ENCODE peak calls at places on chromosomes 11 and 22, in six cellular contexts. G, Z, Q, I, C and Y are unnamed samples.

GRCh38 chr11:65546217-65546958 is 11.8 kb downstream of the LTBP3 start:
- DNase-seq in G (peak), Z (peak), Q (peak), I (peak), C (no peak), Y (peak)

GRCh38 chr11:6402061-6402470 is 11.8 kb downstream of the SMPD1 start:
- DNase-seq in G (no peak), Z (no peak), Q (no peak), I (no peak), C (no peak), Y (no peak)

GRCh38 chr22:50114221-50114981 is 24.6 kb downstream of the MOV10L1 start:
- DNase-seq in G (peak), Z (no peak), Q (no peak), I (no peak), C (peak), Y (peak)

GRCh38 chr11:111913997-111914396 is 1.5 kb downstream of the HSPB2 start:
- DNase-seq in G (no peak), Z (peak), Q (no peak), I (no peak), C (peak), Y (peak)

GRCh38 chr22:31585161-31585859 is 76.7 kb downstream of the PISD start:
- DNase-seq in G (no peak), Z (no peak), Q (no peak), I (no peak), C (peak), Y (no peak)

GRCh38 chr11:45652781-45653180 is 12.6 kb downstream of the CHST1 start:
- DNase-seq in G (no peak), Z (no peak), Q (no peak), I (no peak), C (peak), Y (no peak)

GRCh38 chr11:26944866-26945664 is 48.8 kb upstream of the FIBIN start:
- DNase-seq in G (no peak), Z (no peak), Q (no peak), I (no peak), C (peak), Y (no peak)

GRCh38 chr22:36901411-36902142 is 11.9 kb upstream of the CSF2RB start:
- DNase-seq in G (no peak), Z (no peak), Q (no peak), I (no peak), C (no peak), Y (no peak)

GRCh38 chr22:37053310-37054077 is 2.0 kb downstream of the KCTD17 start:
- DNase-seq in G (no peak), Z (no peak), Q (no peak), I (no peak), C (peak), Y (no peak)

GRCh38 chr22:40818747-40819662 is at the start of gene SLC25A17:
- DNase-seq in G (peak), Z (peak), Q (peak), I (peak), C (peak), Y (peak)

GRCh38 chr11:115941481-115941993 is 437.3 kb upstream of the CADM1 start:
- DNase-seq in G (peak), Z (peak), Q (no peak), I (no peak), C (no peak), Y (no peak)

GRCh38 chr11:120752668-120753067 is 241.1 kb downstream of the GRIK4 start:
- DNase-seq in G (no peak), Z (no peak), Q (no peak), I (no peak), C (no peak), Y (no peak)

GRCh38 chr11:120086651-120087050 is 51.3 kb downstream of the TRIM29 start:
- DNase-seq in G (no peak), Z (no peak), Q (peak), I (no peak), C (no peak), Y (no peak)

GRCh38 chr11:623999-624704 is 603 bp downstream of the CDHR5 start:
- DNase-seq in G (peak), Z (no peak), Q (no peak), I (no peak), C (peak), Y (no peak)

GRCh38 chr11:110362916-110363574 is 66.6 kb upstream of the RDX start:
- DNase-seq in G (no peak), Z (no peak), Q (peak), I (no peak), C (no peak), Y (peak)

GRCh38 chr11:10680956-10681487 is 12.5 kb downstream of the IRAG1 start:
- DNase-seq in G (no peak), Z (no peak), Q (no peak), I (no peak), C (no peak), Y (no peak)

GRCh38 chr11:111764621-111765020 is 1.6 kb downstream of the PPP2R1B start:
- DNase-seq in G (no peak), Z (no peak), Q (no peak), I (no peak), C (peak), Y (no peak)

GRCh38 chr11:34067383-34068065 is 16.0 kb downstream of the CAPRIN1 start:
- DNase-seq in G (no peak), Z (no peak), Q (no peak), I (no peak), C (no peak), Y (no peak)

GRCh38 chr22:39135092-39135896 is 17.2 kb downstream of the CBX7 start:
- DNase-seq in G (no peak), Z (no peak), Q (peak), I (no peak), C (peak), Y (peak)

GRCh38 chr22:20881231-20881630 is 22.4 kb downstream of the SNAP29 start:
- DNase-seq in G (no peak), Z (no peak), Q (no peak), I (no peak), C (no peak), Y (no peak)